ENCODE peak calls at places on chromosomes 4 and X, in ten cellular contexts. One of them, this sample, is unnamed.

GRCh38 chr4:24930136-24930535 is 17.3 kb upstream of the CCDC149 start:
- DNase-seq in testis: no peak
- DNase-seq in adrenal gland: no peak
- DNase-seq in SK-N-SH: no peak
- DNase-seq in tibial nerve: no peak
- DNase-seq in left ventricle myocardium inferior: no peak
- DNase-seq in GM23248: peak; percentile 36
- DNase-seq in CD8-positive, alpha-beta memory T cell: no peak
- DNase-seq in CD4-positive, CD25-positive, alpha-beta regulatory T cell: no peak
- DNase-seq in lower lobe of right lung: no peak
- DNase-seq in this sample: no peak

GRCh38 chr4:74487771-74488170 is 42.8 kb downstream of the AREG start:
- DNase-seq in testis: no peak
- DNase-seq in adrenal gland: no peak
- DNase-seq in SK-N-SH: no peak
- DNase-seq in tibial nerve: no peak
- DNase-seq in left ventricle myocardium inferior: no peak
- DNase-seq in GM23248: no peak
- DNase-seq in CD8-positive, alpha-beta memory T cell: no peak
- DNase-seq in CD4-positive, CD25-positive, alpha-beta regulatory T cell: no peak
- DNase-seq in lower lobe of right lung: no peak
- DNase-seq in this sample: no peak

GRCh38 chr4:187608001-187608421 is 387.6 kb upstream of the ZFP42 start:
- DNase-seq in testis: no peak
- DNase-seq in adrenal gland: no peak
- DNase-seq in SK-N-SH: no peak
- DNase-seq in tibial nerve: no peak
- DNase-seq in left ventricle myocardium inferior: no peak
- DNase-seq in GM23248: peak; percentile 71
- DNase-seq in CD8-positive, alpha-beta memory T cell: no peak
- DNase-seq in CD4-positive, CD25-positive, alpha-beta regulatory T cell: no peak
- DNase-seq in lower lobe of right lung: no peak
- DNase-seq in this sample: no peak

GRCh38 chrX:9341305-9342201 is 123.3 kb upstream of the TBL1X start:
- DNase-seq in testis: peak; percentile 46
- DNase-seq in adrenal gland: peak; percentile 73
- DNase-seq in SK-N-SH: peak; percentile 63
- DNase-seq in tibial nerve: peak; percentile 19
- DNase-seq in left ventricle myocardium inferior: peak; percentile 59
- DNase-seq in GM23248: peak; percentile 62
- DNase-seq in CD8-positive, alpha-beta memory T cell: peak; percentile 45
- DNase-seq in CD4-positive, CD25-positive, alpha-beta regulatory T cell: peak; percentile 89
- DNase-seq in lower lobe of right lung: peak; percentile 82
- DNase-seq in this sample: peak; percentile 79

GRCh38 chr4:147958459-147959065 is 226.7 kb downstream of the ARHGAP10 start:
- DNase-seq in testis: no peak
- DNase-seq in adrenal gland: no peak
- DNase-seq in SK-N-SH: no peak
- DNase-seq in tibial nerve: no peak
- DNase-seq in left ventricle myocardium inferior: no peak
- DNase-seq in GM23248: no peak
- DNase-seq in CD8-positive, alpha-beta memory T cell: no peak
- DNase-seq in CD4-positive, CD25-positive, alpha-beta regulatory T cell: no peak
- DNase-seq in lower lobe of right lung: no peak
- DNase-seq in this sample: no peak

GRCh38 chr4:16236402-16237023 is 10.2 kb upstream of the TAPT1 start:
- DNase-seq in testis: no peak
- DNase-seq in adrenal gland: no peak
- DNase-seq in SK-N-SH: no peak
- DNase-seq in tibial nerve: no peak
- DNase-seq in left ventricle myocardium inferior: no peak
- DNase-seq in GM23248: no peak
- DNase-seq in CD8-positive, alpha-beta memory T cell: no peak
- DNase-seq in CD4-positive, CD25-positive, alpha-beta regulatory T cell: no peak
- DNase-seq in lower lobe of right lung: no peak
- DNase-seq in this sample: no peak

GRCh38 chrX:65745992-65746391 is 78.5 kb downstream of the MSN start:
- DNase-seq in testis: no peak
- DNase-seq in adrenal gland: no peak
- DNase-seq in SK-N-SH: no peak
- DNase-seq in tibial nerve: no peak
- DNase-seq in left ventricle myocardium inferior: no peak
- DNase-seq in GM23248: peak; percentile 14
- DNase-seq in CD8-positive, alpha-beta memory T cell: no peak
- DNase-seq in CD4-positive, CD25-positive, alpha-beta regulatory T cell: no peak
- DNase-seq in lower lobe of right lung: no peak
- DNase-seq in this sample: no peak

GRCh38 chrX:103437147-103437873 is 61.0 kb downstream of the BEX3 start:
- DNase-seq in testis: no peak
- DNase-seq in adrenal gland: no peak
- DNase-seq in SK-N-SH: no peak
- DNase-seq in tibial nerve: no peak
- DNase-seq in left ventricle myocardium inferior: no peak
- DNase-seq in GM23248: no peak
- DNase-seq in CD8-positive, alpha-beta memory T cell: no peak
- DNase-seq in CD4-positive, CD25-positive, alpha-beta regulatory T cell: no peak
- DNase-seq in lower lobe of right lung: no peak
- DNase-seq in this sample: no peak

GRCh38 chr4:7156273-7157139 is 35.8 kb upstream of the SORCS2 start:
- DNase-seq in testis: peak; percentile 63
- DNase-seq in adrenal gland: peak; percentile 34
- DNase-seq in SK-N-SH: peak; percentile 68
- DNase-seq in tibial nerve: peak; percentile 16
- DNase-seq in left ventricle myocardium inferior: peak; percentile 41
- DNase-seq in GM23248: peak; percentile 22
- DNase-seq in CD8-positive, alpha-beta memory T cell: no peak
- DNase-seq in CD4-positive, CD25-positive, alpha-beta regulatory T cell: no peak
- DNase-seq in lower lobe of right lung: peak; percentile 1
- DNase-seq in this sample: peak; percentile 28

DNA sequence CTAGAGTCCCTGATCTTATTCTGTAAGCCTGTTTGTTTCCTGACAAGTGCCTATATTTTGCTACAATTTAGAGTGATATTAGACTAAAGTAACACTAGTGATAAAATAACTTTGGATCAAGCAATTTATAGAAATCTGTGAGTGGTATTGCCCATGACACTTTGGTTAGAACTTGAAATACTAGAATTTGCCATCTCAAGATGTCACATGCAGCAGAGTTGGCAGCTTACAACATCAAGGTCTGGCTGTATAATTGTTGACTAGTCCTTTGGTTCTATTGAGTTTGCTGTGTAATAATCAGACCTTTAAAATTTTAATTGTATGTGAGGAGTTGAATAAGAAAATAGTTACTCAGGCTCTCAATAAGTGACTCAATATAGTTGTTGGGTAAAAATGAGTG is 167.1 kb downstream of the RAPGEF2 start:
- DNase-seq in testis: no peak
- DNase-seq in adrenal gland: no peak
- DNase-seq in SK-N-SH: no peak
- DNase-seq in tibial nerve: no peak
- DNase-seq in left ventricle myocardium inferior: no peak
- DNase-seq in GM23248: no peak
- DNase-seq in CD8-positive, alpha-beta memory T cell: no peak
- DNase-seq in CD4-positive, CD25-positive, alpha-beta regulatory T cell: no peak
- DNase-seq in lower lobe of right lung: no peak
- DNase-seq in this sample: no peak
- H3K4me1 ChIP-seq in testis: peaks cover 7% of the 10 kb centered on the region
- H3K4me1 ChIP-seq in adrenal gland: no peaks in the 10 kb centered on the region
- H3K4me1 ChIP-seq in SK-N-SH: peaks cover 38% of the 10 kb centered on the region
- H3K4me1 ChIP-seq in tibial nerve: peaks cover 33% of the 10 kb centered on the region
- H3K4me1 ChIP-seq in left ventricle myocardium inferior: peaks cover 98% of the 10 kb centered on the region
- H3K4me1 ChIP-seq in GM23248: peaks cover 43% of the 10 kb centered on the region
- H3K4me1 ChIP-seq in CD8-positive, alpha-beta memory T cell: no peaks in the 10 kb centered on the region
- H3K4me1 ChIP-seq in CD4-positive, CD25-positive, alpha-beta regulatory T cell: no peaks in the 10 kb centered on the region
- H3K4me1 ChIP-seq in lower lobe of right lung: peaks cover 37% of the 10 kb centered on the region
- H3K4me1 ChIP-seq in this sample: peaks cover 7% of the 10 kb centered on the region

GRCh38 chrX:24443943-24444342 is 21.1 kb upstream of the PDK3 start:
- DNase-seq in testis: no peak
- DNase-seq in adrenal gland: no peak
- DNase-seq in SK-N-SH: no peak
- DNase-seq in tibial nerve: no peak
- DNase-seq in left ventricle myocardium inferior: no peak
- DNase-seq in GM23248: no peak
- DNase-seq in CD8-positive, alpha-beta memory T cell: no peak
- DNase-seq in CD4-positive, CD25-positive, alpha-beta regulatory T cell: no peak
- DNase-seq in lower lobe of right lung: no peak
- DNase-seq in this sample: no peak
- H3K4me1 ChIP-seq in testis: no peaks in the 10 kb centered on the region
- H3K4me1 ChIP-seq in adrenal gland: no peaks in the 10 kb centered on the region
- H3K4me1 ChIP-seq in SK-N-SH: no peaks in the 10 kb centered on the region
- H3K4me1 ChIP-seq in tibial nerve: no peaks in the 10 kb centered on the region
- H3K4me1 ChIP-seq in left ventricle myocardium inferior: no peaks in the 10 kb centered on the region
- H3K4me1 ChIP-seq in GM23248: no peaks in the 10 kb centered on the region
- H3K4me1 ChIP-seq in CD8-positive, alpha-beta memory T cell: no peaks in the 10 kb centered on the region
- H3K4me1 ChIP-seq in CD4-positive, CD25-positive, alpha-beta regulatory T cell: no peaks in the 10 kb centered on the region
- H3K4me1 ChIP-seq in lower lobe of right lung: no peaks in the 10 kb centered on the region
- H3K4me1 ChIP-seq in this sample: no peaks in the 10 kb centered on the region

GRCh38 chr4:40160258-40160657 is 36.6 kb upstream of the RHOH start:
- DNase-seq in testis: no peak
- DNase-seq in adrenal gland: no peak
- DNase-seq in SK-N-SH: no peak
- DNase-seq in tibial nerve: no peak
- DNase-seq in left ventricle myocardium inferior: no peak
- DNase-seq in GM23248: no peak
- DNase-seq in CD8-positive, alpha-beta memory T cell: no peak
- DNase-seq in CD4-positive, CD25-positive, alpha-beta regulatory T cell: no peak
- DNase-seq in lower lobe of right lung: no peak
- DNase-seq in this sample: no peak
- H3K4me1 ChIP-seq in testis: no peaks in the 10 kb centered on the region
- H3K4me1 ChIP-seq in adrenal gland: no peaks in the 10 kb centered on the region
- H3K4me1 ChIP-seq in SK-N-SH: no peaks in the 10 kb centered on the region
- H3K4me1 ChIP-seq in tibial nerve: no peaks in the 10 kb centered on the region
- H3K4me1 ChIP-seq in left ventricle myocardium inferior: no peaks in the 10 kb centered on the region
- H3K4me1 ChIP-seq in GM23248: no peaks in the 10 kb centered on the region
- H3K4me1 ChIP-seq in CD8-positive, alpha-beta memory T cell: no peaks in the 10 kb centered on the region
- H3K4me1 ChIP-seq in CD4-positive, CD25-positive, alpha-beta regulatory T cell: no peaks in the 10 kb centered on the region
- H3K4me1 ChIP-seq in lower lobe of right lung: no peaks in the 10 kb centered on the region
- H3K4me1 ChIP-seq in this sample: peaks cover 5% of the 10 kb centered on the region

GRCh38 chrX:39883664-39884063 is 214.1 kb downstream of the BCOR start:
- DNase-seq in testis: no peak
- DNase-seq in adrenal gland: no peak
- DNase-seq in SK-N-SH: no peak
- DNase-seq in tibial nerve: no peak
- DNase-seq in left ventricle myocardium inferior: no peak
- DNase-seq in GM23248: no peak
- DNase-seq in CD8-positive, alpha-beta memory T cell: no peak
- DNase-seq in CD4-positive, CD25-positive, alpha-beta regulatory T cell: peak; percentile 21
- DNase-seq in lower lobe of right lung: no peak
- DNase-seq in this sample: no peak
- H3K4me1 ChIP-seq in testis: no peaks in the 10 kb centered on the region
- H3K4me1 ChIP-seq in adrenal gland: no peaks in the 10 kb centered on the region
- H3K4me1 ChIP-seq in SK-N-SH: no peaks in the 10 kb centered on the region
- H3K4me1 ChIP-seq in tibial nerve: no peaks in the 10 kb centered on the region
- H3K4me1 ChIP-seq in left ventricle myocardium inferior: peaks cover 4% of the 10 kb centered on the region
- H3K4me1 ChIP-seq in GM23248: no peaks in the 10 kb centered on the region
- H3K4me1 ChIP-seq in CD8-positive, alpha-beta memory T cell: no peaks in the 10 kb centered on the region
- H3K4me1 ChIP-seq in CD4-positive, CD25-positive, alpha-beta regulatory T cell: no peaks in the 10 kb centered on the region
- H3K4me1 ChIP-seq in lower lobe of right lung: no peaks in the 10 kb centered on the region
- H3K4me1 ChIP-seq in this sample: no peaks in the 10 kb centered on the region

GRCh38 chr4:85522836-85523235 is 47.9 kb downstream of the ARHGAP24 start:
- DNase-seq in testis: no peak
- DNase-seq in adrenal gland: no peak
- DNase-seq in SK-N-SH: no peak
- DNase-seq in tibial nerve: no peak
- DNase-seq in left ventricle myocardium inferior: no peak
- DNase-seq in GM23248: no peak
- DNase-seq in CD8-positive, alpha-beta memory T cell: no peak
- DNase-seq in CD4-positive, CD25-positive, alpha-beta regulatory T cell: no peak
- DNase-seq in lower lobe of right lung: no peak
- DNase-seq in this sample: no peak

GRCh38 chr4:85520765-85521749 is 46.1 kb downstream of the ARHGAP24 start:
- DNase-seq in testis: no peak
- DNase-seq in adrenal gland: no peak
- DNase-seq in SK-N-SH: no peak
- DNase-seq in tibial nerve: no peak
- DNase-seq in left ventricle myocardium inferior: peak; percentile 55
- DNase-seq in GM23248: peak; percentile 4
- DNase-seq in CD8-positive, alpha-beta memory T cell: no peak
- DNase-seq in CD4-positive, CD25-positive, alpha-beta regulatory T cell: no peak
- DNase-seq in lower lobe of right lung: no peak
- DNase-seq in this sample: no peak

GRCh38 chr4:85527815-85528214 is 52.9 kb downstream of the ARHGAP24 start:
- DNase-seq in testis: no peak
- DNase-seq in adrenal gland: no peak
- DNase-seq in SK-N-SH: no peak
- DNase-seq in tibial nerve: no peak
- DNase-seq in left ventricle myocardium inferior: no peak
- DNase-seq in GM23248: no peak
- DNase-seq in CD8-positive, alpha-beta memory T cell: no peak
- DNase-seq in CD4-positive, CD25-positive, alpha-beta regulatory T cell: no peak
- DNase-seq in lower lobe of right lung: no peak
- DNase-seq in this sample: no peak

DNA sequence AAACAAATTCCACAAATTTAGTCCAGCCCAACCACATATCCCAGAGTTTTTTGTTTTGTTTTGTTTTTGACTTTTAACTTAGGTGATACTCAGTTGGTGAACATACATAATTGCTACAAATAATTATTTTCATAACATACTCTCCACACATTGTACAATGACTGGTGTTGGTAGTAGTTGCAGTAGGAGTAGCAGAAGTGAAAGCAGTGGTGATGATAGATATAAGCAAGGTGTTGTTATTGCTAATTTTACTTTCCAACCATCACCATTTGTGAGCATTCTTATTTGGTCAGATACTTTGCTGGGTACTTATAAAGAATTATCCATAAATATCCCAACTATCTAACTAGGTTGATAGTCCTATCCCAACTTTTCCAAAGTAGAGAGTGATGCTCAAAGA is 47.3 kb downstream of the ARHGAP24 start:
- DNase-seq in testis: no peak
- DNase-seq in adrenal gland: no peak
- DNase-seq in SK-N-SH: no peak
- DNase-seq in tibial nerve: no peak
- DNase-seq in left ventricle myocardium inferior: no peak
- DNase-seq in GM23248: no peak
- DNase-seq in CD8-positive, alpha-beta memory T cell: no peak
- DNase-seq in CD4-positive, CD25-positive, alpha-beta regulatory T cell: no peak
- DNase-seq in lower lobe of right lung: no peak
- DNase-seq in this sample: no peak
- H3K4me1 ChIP-seq in testis: no peaks in the 10 kb centered on the region
- H3K4me1 ChIP-seq in adrenal gland: no peaks in the 10 kb centered on the region
- H3K4me1 ChIP-seq in SK-N-SH: no peaks in the 10 kb centered on the region
- H3K4me1 ChIP-seq in tibial nerve: no peaks in the 10 kb centered on the region
- H3K4me1 ChIP-seq in left ventricle myocardium inferior: peaks cover 18% of the 10 kb centered on the region
- H3K4me1 ChIP-seq in GM23248: no peaks in the 10 kb centered on the region
- H3K4me1 ChIP-seq in CD8-positive, alpha-beta memory T cell: no peaks in the 10 kb centered on the region
- H3K4me1 ChIP-seq in CD4-positive, CD25-positive, alpha-beta regulatory T cell: no peaks in the 10 kb centered on the region
- H3K4me1 ChIP-seq in lower lobe of right lung: no peaks in the 10 kb centered on the region
- H3K4me1 ChIP-seq in this sample: no peaks in the 10 kb centered on the region

DNA sequence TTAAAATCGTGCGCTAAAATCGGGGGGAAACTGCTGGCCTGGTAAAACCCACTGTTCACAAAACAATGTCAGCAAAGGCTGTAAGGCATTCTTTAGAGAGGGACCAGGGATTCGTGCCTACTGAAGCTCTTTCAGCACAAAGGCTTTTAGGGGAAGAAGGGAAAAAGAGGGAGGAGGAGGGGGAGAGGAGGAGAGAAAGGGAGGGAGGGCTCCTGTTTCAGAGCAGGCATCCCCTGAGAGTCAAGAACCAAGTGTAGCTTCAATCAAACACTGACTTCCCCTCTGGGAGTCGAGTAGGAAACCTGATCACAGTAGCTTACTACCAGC is 9.5 kb downstream of the BCOR start:
- DNase-seq in testis: no peak
- DNase-seq in adrenal gland: no peak
- DNase-seq in SK-N-SH: no peak
- DNase-seq in tibial nerve: no peak
- DNase-seq in left ventricle myocardium inferior: no peak
- DNase-seq in GM23248: no peak
- DNase-seq in CD8-positive, alpha-beta memory T cell: no peak
- DNase-seq in CD4-positive, CD25-positive, alpha-beta regulatory T cell: no peak
- DNase-seq in lower lobe of right lung: no peak
- DNase-seq in this sample: no peak
- H3K4me1 ChIP-seq in testis: peaks cover 16% of the 10 kb centered on the region
- H3K4me1 ChIP-seq in adrenal gland: peaks cover 13% of the 10 kb centered on the region
- H3K4me1 ChIP-seq in SK-N-SH: peaks cover 19% of the 10 kb centered on the region
- H3K4me1 ChIP-seq in tibial nerve: peaks cover 32% of the 10 kb centered on the region
- H3K4me1 ChIP-seq in left ventricle myocardium inferior: peaks cover 66% of the 10 kb centered on the region
- H3K4me1 ChIP-seq in GM23248: peaks cover 7% of the 10 kb centered on the region
- H3K4me1 ChIP-seq in CD8-positive, alpha-beta memory T cell: peaks cover 53% of the 10 kb centered on the region
- H3K4me1 ChIP-seq in CD4-positive, CD25-positive, alpha-beta regulatory T cell: peaks cover 71% of the 10 kb centered on the region
- H3K4me1 ChIP-seq in lower lobe of right lung: peaks cover 61% of the 10 kb centered on the region
- H3K4me1 ChIP-seq in this sample: peaks cover 78% of the 10 kb centered on the region

This sample was measured in left lung.